ENCODE peak calls at places on chromosome 20, in nine cellular contexts. K is Peyer's patch; Z is EH; A is MV-4-11; X is Daoy; I is GM12878; T is T-helper 17 cell; U is iPS DF 6.9; P is stimulated activated CD8-positive, alpha-beta memory T cell treated with anti-CD3 and anti-CD28 coated beads, Interleukin-2, amount 100 ng/mL, for 1 hour. C is an unnamed sample.
A peak's percentile ranks its signal among the peaks of the same experiment; 100 is the strongest.

GRCh38 chr20:24934101-24934661 is 14.9 kb upstream of the CST7 start:
- DNase-seq in K (peak; percentile 69), Z (no peak), A (no peak), X (no peak), I (no peak), T (no peak), U (no peak), P (no peak), C (no peak)

GRCh38 chr20:23150304-23151007 is 64.3 kb upstream of the CD93 start:
- DNase-seq in K (no peak), Z (no peak), A (no peak), X (no peak), I (no peak), T (no peak), U (no peak), P (no peak), C (no peak)

GRCh38 chr20:38171301-38172010 is 6.4 kb upstream of the TGM2 start:
- DNase-seq in K (no peak), Z (peak; percentile 55), A (no peak), X (no peak), I (no peak), T (no peak), U (no peak), P (no peak), C (no peak)

GRCh38 chr20:53502820-53503219 is 90.8 kb downstream of the ZNF217 start:
- DNase-seq in K (no peak), Z (no peak), A (no peak), X (no peak), I (no peak), T (no peak), U (no peak), P (no peak), C (no peak)

GRCh38 chr20:25053207-25054132 is 4.5 kb downstream of the ACSS1 start:
- DNase-seq in K (peak; percentile 19), Z (peak; percentile 72), A (peak; percentile 34), X (no peak), I (no peak), T (no peak), U (no peak), P (no peak), C (peak; percentile 38)

GRCh38 chr20:24317224-24317623 is 152.2 kb upstream of the SYNDIG1 start:
- DNase-seq in K (no peak), Z (no peak), A (peak; percentile 9), X (no peak), I (no peak), T (no peak), U (no peak), P (no peak), C (no peak)

GRCh38 chr20:35012227-35013069 is 56.8 kb downstream of the MYH7B start:
- DNase-seq in K (peak; percentile 29), Z (no peak), A (peak; percentile 35), X (no peak), I (no peak), T (no peak), U (no peak), P (no peak), C (no peak)

GRCh38 chr20:53996584-53997486 is 73.6 kb downstream of the BCAS1 start:
- DNase-seq in K (no peak), Z (no peak), A (no peak), X (no peak), I (no peak), T (no peak), U (no peak), P (no peak), C (no peak)

GRCh38 chr20:21714297-21715192 is 9.1 kb downstream of the PAX1 start:
- DNase-seq in K (no peak), Z (no peak), A (no peak), X (no peak), I (no peak), T (no peak), U (no peak), P (no peak), C (no peak)

GRCh38 chr20:37193821-37194220 is 14.5 kb upstream of the MROH8 start:
- DNase-seq in K (no peak), Z (no peak), A (no peak), X (no peak), I (no peak), T (no peak), U (no peak), P (no peak), C (no peak)

GRCh38 chr20:3889489-3890409 is 562 bp downstream of the PANK2 start:
- DNase-seq in K (peak; percentile 71), Z (peak; percentile 41), A (peak; percentile 10), X (peak; percentile 34), I (no peak), T (peak; percentile 18), U (no peak), P (no peak), C (peak; percentile 34)

GRCh38 chr20:55540486-55540885 is 464.8 kb downstream of the CBLN4 start:
- DNase-seq in K (no peak), Z (no peak), A (no peak), X (no peak), I (no peak), T (no peak), U (no peak), P (no peak), C (no peak)

GRCh38 chr20:24559114-24559513 is 89.7 kb downstream of the SYNDIG1 start:
- DNase-seq in K (no peak), Z (no peak), A (no peak), X (no peak), I (no peak), T (no peak), U (no peak), P (no peak), C (no peak)

GRCh38 chr20:7540923-7541322 is 399.3 kb downstream of the HAO1 start:
- DNase-seq in K (no peak), Z (no peak), A (no peak), X (no peak), I (no peak), T (no peak), U (no peak), P (no peak), C (no peak)

GRCh38 chr20:53660078-53660909 is 66.7 kb upstream of the ZNF217 start:
- DNase-seq in K (peak; percentile 62), Z (peak; percentile 32), A (no peak), X (no peak), I (no peak), T (peak; percentile 10), U (no peak), P (no peak), C (peak; percentile 49)

GRCh38 chr20:54340667-54341081 is 132.8 kb downstream of the PFDN4 start:
- DNase-seq in K (no peak), Z (peak; percentile 93), A (no peak), X (peak; percentile 81), I (no peak), T (no peak), U (no peak), P (no peak), C (peak; percentile 22)

GRCh38 chr20:23118144-23118543 is 32.0 kb upstream of the CD93 start:
- DNase-seq in K (peak; percentile 15), Z (no peak), A (no peak), X (no peak), I (no peak), T (no peak), U (no peak), P (no peak), C (no peak)

GRCh38 chr20:18749528-18749927 is 64.1 kb upstream of the SCP2D1 start:
- DNase-seq in K (no peak), Z (no peak), A (no peak), X (no peak), I (no peak), T (no peak), U (no peak), P (no peak), C (no peak)

GRCh38 chr20:50855498-50856474 is 60.9 kb downstream of the BCAS4 start:
- DNase-seq in K (peak; percentile 64), Z (peak; percentile 29), A (no peak), X (peak; percentile 28), I (no peak), T (no peak), U (no peak), P (no peak), C (peak; percentile 59)

GRCh38 chr20:19735446-19735845 is 22.6 kb upstream of the RIN2 start:
- DNase-seq in K (peak; percentile 71), Z (peak; percentile 85), A (peak; percentile 79), X (peak; percentile 87), I (peak; percentile 3), T (no peak), U (no peak), P (no peak), C (peak; percentile 85)

C was measured in MG63.